ENCODE peak calls at places on chromosomes 6 and 20, in seven cellular contexts. Q is ovary, Y is Peyer's patch, I is HCT116, K is IMR-90, G is body of pancreas, D is K562. P is an unnamed sample.

GRCh38 chr6:155646443-155646842 is 190.8 kb upstream of the NOX3 start:
- DNase-seq in Q (no peak), Y (no peak), D (peak; percentile 75), K (peak; percentile 32), I (no peak), G (peak; percentile 12), P (no peak)

GRCh38 chr6:119444642-119445557 is 95.3 kb upstream of the MAN1A1 start:
- DNase-seq in D (peak; percentile 63), K (peak; percentile 22), I (no peak), G (no peak), Q (no peak), Y (no peak), P (no peak)

GRCh38 chr6:845581-845980 is 152.6 kb upstream of the EXOC2 start:
- DNase-seq in Q (no peak), I (no peak), D (no peak), G (no peak), K (no peak), Y (no peak), P (no peak)

GRCh38 chr20:17562804-17563305 is 7.0 kb upstream of the DSTN start:
- DNase-seq in I (no peak), Y (no peak), Q (no peak), K (peak; percentile 62), G (no peak), D (peak; percentile 54), P (no peak)

GRCh38 chr6:155861821-155862220 is 406.2 kb upstream of the NOX3 start:
- DNase-seq in D (no peak), G (no peak), Y (no peak), K (no peak), I (no peak), Q (no peak), P (no peak)

GRCh38 chr6:152226119-152226518 is 411.0 kb downstream of the SYNE1 start:
- DNase-seq in G (no peak), Q (no peak), Y (no peak), K (no peak), D (no peak), I (no peak), P (no peak)

GRCh38 chr6:2388554-2389324 is 143.3 kb upstream of the GMDS start:
- DNase-seq in D (no peak), I (no peak), Y (no peak), G (no peak), Q (no peak), K (no peak), P (no peak)

GRCh38 chr6:82836022-82836575 is 229.5 kb downstream of the UBE3D start:
- DNase-seq in Y (no peak), D (peak; percentile 56), G (no peak), K (no peak), Q (no peak), I (no peak), P (no peak)

GRCh38 chr6:170375661-170376060 is 69.1 kb downstream of the FAM120B start:
- DNase-seq in Y (no peak), K (no peak), Q (no peak), I (no peak), D (no peak), G (no peak), P (no peak)

GRCh38 chr20:59403261-59403961 is 103.0 kb downstream of the EDN3 start:
- DNase-seq in G (peak; percentile 70), K (no peak), Y (peak; percentile 40), D (peak; percentile 59), I (no peak), Q (peak; percentile 19), P (peak; percentile 79)

GRCh38 chr6:84779380-84779779 is 15.0 kb upstream of the TBX18 start:
- DNase-seq in I (no peak), Q (no peak), G (no peak), D (no peak), Y (no peak), K (no peak), P (no peak)

GRCh38 chr20:5513975-5514516 is 197.3 kb upstream of the PROKR2 start:
- DNase-seq in G (no peak), I (peak; percentile 68), Y (no peak), K (peak; percentile 49), Q (no peak), D (no peak), P (no peak)

GRCh38 chr20:62595491-62595890 is 46.8 kb upstream of the SLCO4A1 start:
- DNase-seq in Y (no peak), K (peak; percentile 55), G (peak; percentile 67), Q (peak; percentile 46), I (peak; percentile 62), D (peak; percentile 56), P (peak; percentile 79)

GRCh38 chr20:50052952-50053789 is 59.8 kb downstream of the UBE2V1 start:
- DNase-seq in Q (peak; percentile 68), G (no peak), K (no peak), I (no peak), D (no peak), Y (no peak), P (no peak)

GRCh38 chr6:100877851-100878250 is 3.3 kb downstream of the ASCC3 start:
- DNase-seq in Y (no peak), I (no peak), Q (no peak), D (no peak), G (no peak), K (no peak), P (no peak)

DNA sequence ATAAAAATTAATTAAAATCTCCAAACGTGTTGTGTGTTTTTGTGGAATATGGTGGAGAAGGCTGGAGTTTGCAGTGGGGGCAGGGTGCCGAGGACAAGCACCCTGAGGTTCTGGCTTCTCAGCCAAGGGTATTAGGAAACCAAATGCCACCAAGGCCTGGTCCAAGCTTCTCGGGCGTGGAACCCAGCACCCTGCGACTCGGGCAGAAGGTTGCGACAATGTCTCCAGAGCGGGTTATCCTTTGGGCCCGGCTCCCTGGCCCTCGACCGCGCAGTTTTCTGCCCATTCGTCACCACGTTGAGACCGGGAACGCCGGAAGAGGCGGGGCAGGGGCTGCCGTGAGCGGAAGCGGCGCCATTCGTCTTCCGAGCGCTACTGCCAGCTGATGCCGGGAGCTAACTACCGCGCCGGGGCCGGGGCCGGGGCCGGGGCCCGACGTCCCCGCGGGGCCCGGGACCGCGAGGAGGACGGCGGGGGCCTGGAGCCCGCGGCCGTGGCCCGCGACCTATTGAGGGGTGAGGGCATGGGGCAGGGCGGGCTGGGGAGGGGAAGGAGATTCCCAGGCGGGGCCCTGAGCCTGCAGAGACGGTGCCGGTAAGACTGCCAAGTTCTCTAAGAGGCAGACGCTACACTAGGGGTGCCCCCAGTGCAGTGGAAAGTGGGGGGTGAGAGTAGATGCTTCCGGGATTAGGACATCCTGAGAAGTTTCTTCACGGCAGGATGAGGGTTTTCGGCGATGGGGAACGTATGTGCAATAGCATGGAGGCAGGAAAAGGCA is at the start of gene RRP36:
- DNase-seq in Q (peak; percentile 68), K (peak; percentile 58), I (no peak), Y (peak; percentile 72), G (peak; percentile 86), D (peak; percentile 92), P (peak; percentile 87)
- TF ChIP-seq POLR2A in Q (no peak), K (no peak), I (peak; percentile 56), Y (peak; percentile 28), G (peak; percentile 77), D (peak; percentile 87), P (peak; percentile 51)

DNA sequence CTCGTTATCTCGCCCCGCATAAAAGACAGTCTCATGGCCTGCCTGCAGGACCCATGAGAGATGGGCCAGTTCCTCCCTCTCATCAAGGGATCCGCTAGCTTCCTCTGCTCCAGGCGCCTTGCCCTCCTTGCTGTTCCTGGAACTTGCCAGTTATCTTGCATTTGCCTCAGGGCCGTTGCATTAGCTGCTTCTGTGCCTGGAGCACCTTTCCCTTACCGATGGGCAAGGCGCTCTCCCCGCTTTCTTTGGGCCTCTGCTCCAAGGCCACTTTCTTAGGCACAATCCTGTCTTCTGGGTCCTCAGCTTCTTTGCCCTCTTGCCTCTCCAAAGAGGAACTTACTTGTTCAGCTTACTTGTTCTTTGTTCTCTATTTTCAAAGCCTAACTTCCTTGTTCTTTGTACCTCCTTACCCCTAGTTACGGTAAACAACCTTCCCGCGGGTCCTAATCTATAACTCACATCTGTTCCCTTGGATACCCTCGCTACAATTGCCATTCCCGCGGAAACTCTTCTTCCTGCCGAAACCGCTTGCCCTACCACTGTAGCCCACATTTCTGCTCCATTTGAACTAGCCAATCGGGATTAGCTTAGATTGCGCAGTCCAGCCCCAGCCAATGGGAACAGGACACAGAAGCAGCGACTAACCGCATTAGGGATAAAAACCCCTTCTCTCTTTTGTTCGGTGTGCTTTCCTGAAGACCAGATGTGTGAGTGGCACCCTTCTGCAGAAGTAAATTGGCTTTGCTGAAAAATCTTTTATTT is 887 bp upstream of the NSFL1C start:
- DNase-seq in D (peak; percentile 86), I (no peak), Y (peak; percentile 38), Q (no peak), K (no peak), G (peak; percentile 67), P (no peak)
- TF ChIP-seq POLR2A in D (peak; percentile 76), I (no peak), Y (no peak), Q (no peak), K (no peak), G (peak; percentile 78), P (no peak)

GRCh38 chr20:38806855-38807655 is 1.6 kb downstream of the PPP1R16B start:
- DNase-seq in K (no peak), Q (no peak), I (no peak), D (no peak), G (no peak), Y (peak; percentile 65), P (no peak)

GRCh38 chr20:38805958-38806854 is 709 bp downstream of the PPP1R16B start:
- DNase-seq in Q (no peak), D (peak; percentile 37), Y (peak; percentile 59), G (no peak), I (no peak), K (no peak), P (no peak)

GRCh38 chr20:38804243-38804642 is 1.3 kb upstream of the PPP1R16B start:
- DNase-seq in G (no peak), I (no peak), Y (no peak), Q (no peak), D (no peak), K (no peak), P (no peak)

GRCh38 chr20:38805502-38805957 is at the start of gene PPP1R16B:
- DNase-seq in Y (peak; percentile 88), G (peak; percentile 25), D (peak; percentile 77), K (no peak), I (no peak), Q (no peak), P (no peak)

DNA sequence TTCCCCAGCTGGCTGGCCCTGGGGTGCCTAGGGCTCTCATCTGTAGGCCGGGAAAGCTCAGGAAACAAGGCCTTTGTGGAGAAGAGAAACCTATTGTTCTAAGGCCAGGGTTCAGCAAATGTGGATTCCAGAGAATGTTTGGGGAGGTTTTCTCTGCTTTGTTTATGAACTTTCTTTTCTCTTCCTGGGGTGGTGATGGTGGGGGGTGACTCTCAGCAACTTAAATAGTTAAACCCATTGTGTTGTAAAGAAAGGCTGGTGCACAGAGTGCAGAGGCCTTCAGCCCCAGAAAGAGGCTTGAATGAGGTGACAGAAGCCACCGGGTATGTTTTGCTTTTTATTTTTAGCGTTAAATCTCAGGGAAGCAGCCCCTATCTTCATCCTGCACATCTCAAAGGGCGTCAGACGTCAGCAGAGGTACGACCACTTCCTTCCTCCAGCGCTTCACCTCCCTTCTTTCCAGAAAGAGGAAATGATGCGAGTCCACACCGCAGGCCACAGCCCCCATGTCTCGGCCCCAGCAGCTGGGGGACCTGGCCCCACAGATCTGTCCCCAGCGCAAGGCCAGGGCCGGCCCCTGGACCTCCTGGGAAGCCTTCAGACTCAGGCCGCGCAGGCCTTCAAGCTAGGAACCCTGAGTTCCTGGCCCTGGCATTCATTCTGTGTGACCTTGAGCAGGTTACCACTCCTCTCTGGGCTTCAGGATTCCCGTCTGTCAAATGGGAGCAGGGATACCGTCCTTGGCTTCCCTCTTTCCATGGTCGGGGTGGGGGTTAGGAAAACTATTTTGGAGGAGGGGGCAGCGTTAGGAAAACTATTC is 605 bp upstream of the PPP1R16B start:
- DNase-seq in D (peak; percentile 71), I (no peak), Q (no peak), G (peak; percentile 10), Y (peak; percentile 90), K (no peak), P (no peak)
- TF ChIP-seq POLR2A in D (no peak), I (no peak), Q (no peak), G (no peak), Y (no peak), K (no peak), P (no peak)

GRCh38 chr6:20400476-20401402 is 940 bp upstream of the E2F3 start:
- DNase-seq in D (peak; percentile 91), I (peak; percentile 84), K (no peak), Q (no peak), Y (peak; percentile 50), G (peak; percentile 77), P (peak; percentile 46)
- TF ChIP-seq POLR2A in D (peak; percentile 14), I (peak; percentile 33), K (no peak), Q (no peak), Y (no peak), G (no peak), P (no peak)